ENCODE peak calls at places on chromosomes 13 and 19, in nine cellular contexts. I is glutamatergic neuron; S is dorsolateral prefrontal cortex; Q is suprapubic skin; N is RWPE2; G is mesothelial cell of epicardium; E is CD4-positive, alpha-beta T cell; V is Peyer's patch; D is tibial artery. K is an unnamed sample.
A peak's percentile ranks its signal among the peaks of the same experiment; 100 is the strongest.

GRCh38 chr19:6239871-6240676 is 39.7 kb downstream of the MLLT1 start:
- DNase-seq in I (peak; percentile 63), S (no peak), Q (no peak), N (peak; percentile 24), G (no peak), E (no peak), V (no peak), D (no peak), K (no peak)

GRCh38 chr13:36673352-36673751 is 468 bp upstream of the SERTM1 start:
- DNase-seq in I (no peak), S (no peak), Q (peak; percentile 58), N (no peak), G (no peak), E (no peak), V (no peak), D (no peak), K (no peak)

GRCh38 chr13:69579351-69579750 is 528.3 kb upstream of the ATXN8OS start:
- DNase-seq in I (no peak), S (no peak), Q (no peak), N (no peak), G (no peak), E (no peak), V (no peak), D (no peak), K (no peak)

GRCh38 chr13:105346141-105346766 is 1189.2 kb downstream of the EFNB2 start:
- DNase-seq in I (no peak), S (no peak), Q (no peak), N (no peak), G (no peak), E (no peak), V (no peak), D (no peak), K (no peak)

GRCh38 chr13:95564091-95564490 is 11.6 kb downstream of the CLDN10 start:
- DNase-seq in I (no peak), S (no peak), Q (no peak), N (no peak), G (no peak), E (no peak), V (no peak), D (no peak), K (no peak)

GRCh38 chr13:36543671-36544070 is 111.4 kb downstream of the CCNA1 start:
- DNase-seq in I (no peak), S (no peak), Q (no peak), N (no peak), G (no peak), E (no peak), V (no peak), D (no peak), K (no peak)

GRCh38 chr19:1001538-1002166 is 1.4 kb downstream of the GRIN3B start:
- DNase-seq in I (peak; percentile 83), S (no peak), Q (no peak), N (no peak), G (peak; percentile 83), E (no peak), V (peak; percentile 76), D (no peak), K (peak; percentile 77)

GRCh38 chr19:23285948-23286347 is 35.8 kb upstream of the ZNF724 start:
- DNase-seq in I (no peak), S (no peak), Q (no peak), N (no peak), G (no peak), E (no peak), V (no peak), D (no peak), K (no peak)

GRCh38 chr13:38686635-38687245 is at the start of gene FREM2:
- DNase-seq in I (peak; percentile 51), S (no peak), Q (no peak), N (peak; percentile 48), G (peak; percentile 84), E (no peak), V (no peak), D (no peak), K (no peak)

GRCh38 chr13:39364797-39365468 is 238.1 kb downstream of the LHFPL6 start:
- DNase-seq in I (no peak), S (no peak), Q (no peak), N (no peak), G (no peak), E (no peak), V (no peak), D (no peak), K (no peak)

GRCh38 chr13:35884211-35884610 is 247.0 kb downstream of the DCLK1 start:
- DNase-seq in I (no peak), S (no peak), Q (no peak), N (no peak), G (no peak), E (no peak), V (no peak), D (no peak), K (no peak)

GRCh38 chr13:97205971-97206370 is 16.2 kb upstream of the MBNL2 start:
- DNase-seq in I (no peak), S (no peak), Q (no peak), N (no peak), G (no peak), E (no peak), V (no peak), D (no peak), K (no peak)

GRCh38 chr13:67827992-67828391 is 597.9 kb upstream of the PCDH9 start:
- DNase-seq in I (no peak), S (no peak), Q (no peak), N (no peak), G (no peak), E (no peak), V (no peak), D (no peak), K (no peak)

GRCh38 chr13:23871616-23872220 is 17.5 kb downstream of the MIPEP start:
- DNase-seq in I (no peak), S (no peak), Q (no peak), N (no peak), G (no peak), E (no peak), V (no peak), D (no peak), K (no peak)

GRCh38 chr13:113584870-113585671 is 518 bp downstream of the TFDP1 start:
- DNase-seq in I (peak; percentile 33), S (no peak), Q (peak; percentile 75), N (peak; percentile 50), G (peak; percentile 49), E (no peak), V (peak; percentile 41), D (peak; percentile 16), K (no peak)

GRCh38 chr13:23741879-23742510 is 147.2 kb downstream of the MIPEP start:
- DNase-seq in I (peak; percentile 68), S (no peak), Q (no peak), N (no peak), G (no peak), E (no peak), V (no peak), D (no peak), K (no peak)

GRCh38 chr19:30665449-30665848 is 293.3 kb downstream of the ZNF536 start:
- DNase-seq in I (no peak), S (no peak), Q (no peak), N (no peak), G (no peak), E (no peak), V (no peak), D (no peak), K (no peak)

DNA sequence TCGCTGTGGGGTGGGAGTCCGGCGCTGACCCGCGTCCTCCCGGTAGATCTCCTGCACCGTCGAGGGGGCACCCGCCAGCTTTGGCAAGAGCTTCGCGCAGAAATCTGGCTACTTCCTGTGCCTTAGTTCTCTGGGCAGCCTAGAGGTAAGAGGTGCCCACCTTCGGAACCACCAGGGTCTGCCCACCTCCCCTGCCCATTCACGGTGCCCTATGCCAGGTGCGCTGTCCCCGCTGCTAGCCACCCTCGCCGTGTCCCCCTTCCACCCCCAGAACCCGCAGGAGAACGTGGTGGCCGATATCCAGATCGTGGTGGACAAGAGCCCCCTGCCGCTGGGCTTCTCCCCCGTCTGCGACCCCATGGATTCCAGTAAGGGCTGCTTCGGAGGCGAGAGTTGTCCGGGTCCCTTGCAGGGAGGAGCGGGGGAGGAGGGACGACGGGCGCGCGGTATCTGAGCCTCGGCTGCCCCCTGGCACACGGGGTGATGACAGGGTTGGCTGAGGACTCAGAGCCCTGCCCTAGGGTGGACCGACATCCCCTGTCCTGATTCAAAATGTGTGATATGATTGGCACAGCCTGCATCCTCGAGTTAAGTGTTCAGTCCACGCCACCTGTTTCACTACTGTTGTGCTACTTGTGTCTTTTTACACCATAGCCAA is 549 bp downstream of the MVB12A start:
- DNase-seq in I (peak; percentile 37), S (no peak), Q (no peak), N (no peak), G (peak; percentile 55), E (no peak), V (peak; percentile 64), D (peak; percentile 30), K (no peak)
- TF ChIP-seq CTCF in I (no peak), S (no peak), Q (no peak), N (peak; percentile 33), G (no peak), E (no peak), V (no peak), D (no peak), K (no peak)

GRCh38 chr19:44753932-44754742 is 5.6 kb downstream of the BCL3 start:
- DNase-seq in I (no peak), S (no peak), Q (peak; percentile 97), N (peak; percentile 95), G (no peak), E (peak; percentile 43), V (peak; percentile 98), D (peak; percentile 93), K (peak; percentile 42)
- TF ChIP-seq CTCF in I (no peak), S (no peak), Q (no peak), N (no peak), G (no peak), E (no peak), V (no peak), D (no peak), K (no peak)

DNA sequence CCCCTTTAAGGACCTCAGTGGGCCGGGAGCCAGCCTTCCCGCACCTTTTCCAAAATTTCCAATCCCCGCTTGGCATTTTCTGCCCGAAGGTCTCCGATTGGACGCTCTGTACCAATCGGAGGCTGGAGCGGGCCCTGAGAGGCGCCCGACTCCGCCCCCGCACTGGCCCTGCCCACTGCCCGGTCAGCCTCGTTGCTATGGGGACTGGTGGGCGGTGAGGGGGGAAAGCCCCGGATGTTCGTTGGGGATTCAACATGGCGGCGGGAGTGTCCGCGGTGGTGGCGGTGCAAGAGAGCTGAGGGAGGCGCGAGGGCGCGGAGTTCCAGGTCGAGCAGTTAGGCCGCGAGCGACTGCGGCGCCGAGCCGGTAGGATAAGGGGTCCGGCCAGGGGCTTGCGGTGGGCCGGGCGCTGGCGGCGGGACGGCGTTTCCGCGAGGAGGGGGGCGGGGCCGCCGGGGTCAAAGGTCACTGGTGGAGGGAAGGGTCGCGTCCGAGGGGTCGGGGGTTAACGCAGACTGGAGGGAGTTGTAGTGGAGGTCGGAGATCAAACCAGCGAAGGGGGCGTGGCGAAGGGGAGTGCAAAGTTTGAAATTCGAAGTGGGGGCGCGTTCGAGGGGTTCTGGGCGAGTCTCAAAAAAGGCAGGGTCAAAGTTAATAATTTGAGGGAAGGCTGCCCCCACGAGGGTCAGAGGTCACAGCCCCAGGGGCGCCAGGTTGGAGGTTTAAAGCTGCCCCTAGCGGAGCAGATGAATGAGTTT is at the start of gene PAK4:
- DNase-seq in I (peak; percentile 99), S (peak; percentile 96), Q (peak; percentile 99), N (peak; percentile 97), G (peak; percentile 98), E (peak; percentile 89), V (peak; percentile 99), D (peak; percentile 98), K (peak; percentile 97)
- TF ChIP-seq CTCF in I (no peak), S (peak; percentile 6), Q (no peak), N (no peak), G (no peak), E (no peak), V (no peak), D (peak; percentile 19), K (no peak)

GRCh38 chr19:11872624-11873023 is 15.0 kb upstream of the ZNF69 start:
- DNase-seq in I (no peak), S (no peak), Q (no peak), N (no peak), G (no peak), E (no peak), V (no peak), D (no peak), K (no peak)
- TF ChIP-seq CTCF in I (no peak), S (no peak), Q (no peak), N (no peak), G (no peak), E (no peak), V (no peak), D (no peak), K (no peak)